ENCODE peak calls at places on chromosomes 6 and 20, in seven cellular contexts. J is stimulated activated CD4-positive, alpha-beta T cell treated with anti-CD3 and anti-CD28 coated beads, Interleukin-1b, Interleukin-23, amount 100 ng/mL, for 1 hour; P is Caki2; D is IMR-90; H is lower lobe of right lung; R is endothelial cell; L is K562. O is an unnamed sample.

GRCh38 chr20:24682496-24683090 is 213.2 kb downstream of the SYNDIG1 start:
- DNase-seq in P (no peak), R (no peak), D (no peak), H (no peak), J (no peak), L (no peak), O (no peak)

GRCh38 chr6:149905911-149906371 is 8.0 kb upstream of the RAET1E start:
- DNase-seq in L (no peak), R (no peak), H (no peak), D (no peak), P (no peak), J (no peak), O (no peak)

GRCh38 chr6:132132420-132132819 is 181.2 kb upstream of the CCN2 start:
- DNase-seq in L (no peak), H (no peak), R (no peak), D (peak; percentile 58), J (no peak), P (no peak), O (no peak)

GRCh38 chr6:52640170-52640569 is 30.7 kb upstream of the TMEM14A start:
- DNase-seq in R (no peak), L (no peak), D (peak; percentile 87), H (no peak), J (no peak), P (no peak), O (no peak)

GRCh38 chr20:49804364-49804763 is 8.3 kb upstream of the SLC9A8 start:
- DNase-seq in D (no peak), P (no peak), J (no peak), H (no peak), R (no peak), L (no peak), O (no peak)

GRCh38 chr6:26571592-26572296 is 25.0 kb upstream of the ABT1 start:
- DNase-seq in R (peak; percentile 66), P (peak; percentile 97), H (no peak), J (no peak), D (peak; percentile 90), L (peak; percentile 78), O (no peak)

GRCh38 chr6:89313006-89313405 is 2.1 kb downstream of the GABRR2 start:
- DNase-seq in R (no peak), L (no peak), D (peak; percentile 92), P (no peak), J (no peak), H (no peak), O (no peak)

GRCh38 chr20:2942439-2942838 is 69.2 kb downstream of the PTPRA start:
- DNase-seq in R (no peak), H (no peak), L (no peak), P (no peak), J (no peak), D (peak; percentile 59), O (no peak)

GRCh38 chr20:31410011-31410410 is 4.0 kb upstream of the DEFB121 start:
- DNase-seq in H (no peak), L (no peak), J (no peak), D (no peak), P (no peak), R (no peak), O (no peak)

GRCh38 chr6:138197570-138197969 is 20.7 kb downstream of the PBOV1 start:
- DNase-seq in J (no peak), P (no peak), R (no peak), H (no peak), D (no peak), L (no peak), O (no peak)

GRCh38 chr6:133099573-133099972 is 141.6 kb upstream of the EYA4 start:
- DNase-seq in R (no peak), H (no peak), P (peak; percentile 48), J (no peak), L (no peak), D (peak; percentile 98), O (no peak)